ENCODE peak calls at places on chromosomes 6 and 20, in eight cellular contexts. D is sigmoid colon, Y is AG04450, F is IMR-90, K is cardiac muscle cell, A is BJ, R is transverse colon, P is A549. L is an unnamed sample.

GRCh38 chr20:37649017-37649416 is 44.8 kb upstream of the CTNNBL1 start:
- DNase-seq in D (no peak), Y (no peak), F (no peak), K (no peak), A (no peak), R (no peak), P (no peak), L (no peak)

GRCh38 chr6:44898296-44898930 is 429.7 kb upstream of the RUNX2 start:
- DNase-seq in D (no peak), Y (peak), F (peak), K (no peak), A (peak), R (no peak), P (no peak), L (peak)

GRCh38 chr6:107720762-107721161 is 103.4 kb downstream of the SCML4 start:
- DNase-seq in D (no peak), Y (no peak), F (no peak), K (no peak), A (no peak), R (no peak), P (no peak), L (no peak)

GRCh38 chr6:27279513-27280063 is 32.1 kb downstream of the PRSS16 start:
- DNase-seq in D (no peak), Y (no peak), F (no peak), K (no peak), A (no peak), R (no peak), P (no peak), L (no peak)

GRCh38 chr6:26394289-26394688 is 7.8 kb upstream of the BTN3A1 start:
- DNase-seq in D (no peak), Y (peak), F (peak), K (no peak), A (no peak), R (no peak), P (no peak), L (no peak)

GRCh38 chr20:64083380-64084208 is 604 bp downstream of the LKAAEAR1 start:
- DNase-seq in D (no peak), Y (no peak), F (peak), K (peak), A (no peak), R (peak), P (peak), L (no peak)

GRCh38 chr6:149314325-149314724 is 3.2 kb upstream of the TAB2 start:
- DNase-seq in D (no peak), Y (no peak), F (no peak), K (no peak), A (no peak), R (no peak), P (no peak), L (no peak)

GRCh38 chr6:43515808-43516207 is 918 bp downstream of the YIPF3 start:
- DNase-seq in D (no peak), Y (no peak), F (no peak), K (no peak), A (no peak), R (no peak), P (no peak), L (no peak)

GRCh38 chr20:38833857-38834164 is 28.3 kb downstream of the PPP1R16B start:
- DNase-seq in D (no peak), Y (no peak), F (no peak), K (no peak), A (no peak), R (no peak), P (no peak), L (no peak)

GRCh38 chr6:142301421-142302391 is at the start of gene ADGRG6:
- DNase-seq in D (peak), Y (no peak), F (peak), K (peak), A (no peak), R (peak), P (peak), L (no peak)

DNA sequence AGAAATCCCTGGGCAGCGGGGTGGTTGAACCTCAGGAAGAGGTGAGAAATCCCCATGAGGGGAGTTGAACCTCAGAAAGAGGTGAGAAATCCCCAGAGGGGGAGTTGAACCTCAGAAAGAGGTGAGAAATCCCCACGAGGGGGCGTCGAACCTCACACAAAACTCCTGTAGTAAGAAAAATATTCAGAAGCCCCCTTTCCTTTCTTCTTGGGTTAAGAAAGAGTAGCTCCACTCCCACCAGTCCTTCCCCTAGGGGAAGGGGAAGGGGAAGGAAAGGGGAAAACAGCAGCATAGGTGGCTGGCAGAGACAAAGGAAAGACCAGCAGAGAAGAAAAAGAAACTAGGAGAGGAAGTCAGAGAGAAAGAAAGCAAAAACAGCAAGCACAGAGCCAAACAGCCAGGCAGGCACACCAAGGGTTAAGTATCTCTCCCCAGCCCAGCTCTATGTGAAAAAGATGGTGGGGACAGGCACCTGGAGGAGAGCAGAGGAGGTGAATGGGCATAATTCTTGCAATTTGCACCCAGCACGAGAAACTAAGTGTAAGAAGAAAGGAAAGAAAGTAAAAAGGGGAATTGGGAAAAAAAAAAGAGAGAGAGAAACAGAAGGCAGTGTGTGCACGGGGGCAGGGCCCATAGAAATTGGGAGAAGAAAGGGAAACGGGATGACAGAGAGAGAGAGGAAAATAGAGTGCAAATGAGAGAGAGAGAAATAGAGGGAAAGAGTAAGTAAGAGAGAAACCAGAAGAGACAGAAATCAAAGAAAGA is 88.2 kb downstream of the PLG start:
- DNase-seq in D (no peak), Y (no peak), F (no peak), K (no peak), A (no peak), R (no peak), P (no peak), L (no peak)
- TF ChIP-seq CTCF in D (no peak), Y (no peak), F (no peak), K (no peak), A (no peak), R (no peak), P (peak), L (peak)

GRCh38 chr20:58850693-58851174 is at the start of gene GNAS-AS1:
- DNase-seq in D (peak), Y (peak), F (peak), K (peak), A (no peak), R (peak), P (no peak), L (peak)
- H3K4me3 ChIP-seq in D (peak), Y (peak), F (peak), K (peak), A (peak), R (peak), P (no peak), L (peak)

DNA sequence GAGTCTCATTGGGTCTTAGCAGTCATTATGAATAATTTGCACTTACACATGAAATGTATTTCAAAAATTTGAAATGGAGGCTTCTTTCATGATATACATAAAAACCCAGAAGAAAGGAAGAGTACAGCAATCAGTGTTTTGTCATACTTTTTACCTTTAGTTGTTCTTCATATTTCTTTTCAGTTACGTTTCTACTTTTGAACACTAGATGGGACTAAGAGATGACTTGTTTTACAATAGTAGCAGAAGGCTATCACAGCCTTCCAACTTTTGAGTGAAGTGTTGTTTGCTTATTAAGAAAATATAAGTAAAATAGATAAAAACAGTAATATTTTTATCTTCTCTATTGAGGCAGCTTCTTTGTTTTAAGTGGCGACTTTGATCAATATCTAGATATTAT is 58.1 kb downstream of the L3MBTL3 start:
- DNase-seq in D (no peak), Y (peak), F (peak), K (no peak), A (no peak), R (no peak), P (no peak), L (no peak)
- TF ChIP-seq CTCF in D (no peak), Y (peak), F (peak), K (no peak), A (peak), R (no peak), P (no peak), L (no peak)

GRCh38 chr6:168825226-168826077 is 384.5 kb downstream of the SMOC2 start:
- DNase-seq in D (no peak), Y (no peak), F (no peak), K (no peak), A (no peak), R (no peak), P (no peak), L (no peak)

GRCh38 chr6:168826078-168826390 is 385.1 kb downstream of the SMOC2 start:
- DNase-seq in D (no peak), Y (no peak), F (no peak), K (no peak), A (no peak), R (no peak), P (no peak), L (no peak)

GRCh38 chr6:168819546-168819945 is 378.6 kb downstream of the SMOC2 start:
- DNase-seq in D (no peak), Y (no peak), F (no peak), K (no peak), A (no peak), R (no peak), P (no peak), L (no peak)

GRCh38 chr6:168822376-168822775 is 381.4 kb downstream of the SMOC2 start:
- DNase-seq in D (no peak), Y (no peak), F (no peak), K (no peak), A (no peak), R (no peak), P (no peak), L (no peak)

GRCh38 chr6:168823397-168824020 is 382.5 kb downstream of the SMOC2 start:
- DNase-seq in D (no peak), Y (no peak), F (no peak), K (peak), A (no peak), R (no peak), P (no peak), L (no peak)
- H3K4me3 ChIP-seq in D (no peak), Y (no peak), F (no peak), K (no peak), A (no peak), R (no peak), P (no peak), L (no peak)

DNA sequence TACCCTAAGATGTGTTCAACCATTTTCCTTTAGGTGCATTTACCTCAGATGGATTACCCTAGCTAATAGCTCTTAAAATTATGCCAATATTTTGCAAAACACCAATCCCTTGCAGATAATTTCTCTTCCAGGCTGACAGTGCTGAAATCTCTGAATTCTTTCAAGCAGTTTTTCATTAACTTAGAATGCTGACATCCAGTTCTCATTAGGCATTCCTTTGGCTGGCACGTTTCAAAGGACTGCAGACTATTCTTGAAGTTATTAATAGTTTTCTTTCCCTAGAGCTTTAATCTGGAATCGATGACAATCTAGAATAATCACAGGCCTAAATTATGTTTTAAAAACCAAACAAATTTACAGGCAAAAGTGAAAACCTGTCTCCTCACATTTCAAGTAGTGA is 68.3 kb downstream of the SMLR1 start:
- DNase-seq in D (no peak), Y (no peak), F (no peak), K (no peak), A (no peak), R (no peak), P (no peak), L (no peak)
- TF ChIP-seq CTCF in D (no peak), Y (no peak), F (no peak), K (no peak), A (no peak), R (no peak), P (no peak), L (no peak)